ENCODE peak calls at places on chromosomes 7 and 10, in seven cellular contexts. D is activated gamma-delta T cell treated with anti-CD3 and anti-CD28 coated beads, Interleukin-2, amount 50 U/mL, for 16 hours; R is Daoy; I is lower leg skin; S is NCI-H1092 treated with DMSO at 0.1 percent for 48 hours; U is HTR-8/SVneo; X is T-helper 9 cell. A is an unnamed sample.
A peak's percentile ranks its signal among the peaks of the same experiment; 100 is the strongest.

GRCh38 chr7:121504478-121504877 is 108.4 kb upstream of the FAM3C start:
- DNase-seq in S (no peak), X (no peak), D (no peak), R (peak; percentile 71), I (peak; percentile 49), U (peak; percentile 56), A (no peak)

GRCh38 chr7:106640368-106641141 is 20.4 kb downstream of the CCDC71L start:
- DNase-seq in X (no peak), U (no peak), R (no peak), I (no peak), D (no peak), S (no peak), A (no peak)

GRCh38 chr7:106610996-106611886 is 49.7 kb downstream of the CCDC71L start:
- DNase-seq in X (no peak), U (no peak), D (no peak), R (no peak), I (no peak), S (peak; percentile 11), A (no peak)

GRCh38 chr10:12510566-12510965 is 161.2 kb downstream of the CAMK1D start:
- DNase-seq in X (no peak), I (no peak), D (no peak), R (peak; percentile 46), U (no peak), S (no peak), A (peak; percentile 45)

GRCh38 chr10:124659380-124659779 is 84.8 kb downstream of the FAM53B start:
- DNase-seq in U (no peak), X (no peak), S (no peak), I (no peak), D (no peak), R (no peak), A (no peak)

GRCh38 chr7:66925255-66925654 is 4.2 kb downstream of the TMEM248 start:
- DNase-seq in X (no peak), R (no peak), D (no peak), U (no peak), S (no peak), I (no peak), A (no peak)

GRCh38 chr10:66283064-66283463 is 642.8 kb upstream of the LRRTM3 start:
- DNase-seq in U (no peak), I (no peak), S (no peak), D (no peak), R (no peak), X (no peak), A (no peak)

GRCh38 chr10:113754768-113755167 is 3.3 kb downstream of the PLEKHS1 start:
- DNase-seq in I (no peak), R (no peak), D (no peak), X (no peak), S (no peak), U (no peak), A (no peak)

GRCh38 chr7:68411742-68412141 is 1186.5 kb upstream of the AUTS2 start:
- DNase-seq in D (no peak), I (no peak), X (no peak), S (peak; percentile 7), U (no peak), R (no peak), A (no peak)

GRCh38 chr7:369476-369980 is 79.6 kb downstream of the FOXL3 start:
- DNase-seq in U (no peak), S (no peak), D (no peak), R (no peak), X (no peak), I (no peak), A (no peak)

GRCh38 chr7:28395806-28396205 is 16.5 kb upstream of the CREB5 start:
- DNase-seq in X (no peak), U (no peak), R (no peak), I (no peak), S (no peak), D (no peak), A (no peak)

GRCh38 chr7:3270362-3270761 is 30.7 kb upstream of the SDK1 start:
- DNase-seq in R (no peak), X (no peak), D (no peak), I (no peak), S (no peak), U (no peak), A (no peak)

GRCh38 chr7:155610633-155611193 is 33.7 kb upstream of the RBM33 start:
- DNase-seq in R (no peak), S (peak; percentile 56), X (no peak), I (no peak), D (no peak), U (no peak), A (no peak)

GRCh38 chr7:72805526-72806494 is 22.2 kb downstream of the TYW1B start:
- DNase-seq in I (no peak), S (no peak), R (no peak), U (no peak), X (no peak), D (no peak), A (no peak)

GRCh38 chr10:23870612-23871011 is 338.3 kb upstream of the KIAA1217 start:
- DNase-seq in R (no peak), U (no peak), X (no peak), D (no peak), S (no peak), I (no peak), A (no peak)

GRCh38 chr7:110759069-110759468 is 331.9 kb upstream of the LRRN3 start:
- DNase-seq in D (no peak), X (no peak), I (no peak), S (no peak), U (no peak), R (no peak), A (no peak)

GRCh38 chr7:151010307-151011096 is 13.8 kb downstream of the ATG9B start:
- DNase-seq in X (peak; percentile 43), R (no peak), D (no peak), U (no peak), I (no peak), S (no peak), A (no peak)

GRCh38 chr10:126910196-126910595 is 5.0 kb downstream of the DOCK1 start:
- DNase-seq in R (no peak), X (no peak), S (no peak), U (no peak), I (no peak), D (no peak), A (no peak)

GRCh38 chr7:135204876-135205275 is 6.5 kb downstream of the WDR91 start:
- DNase-seq in U (no peak), D (no peak), S (no peak), R (no peak), X (no peak), I (no peak), A (no peak)

GRCh38 chr7:153061913-153062528 is 302.5 kb downstream of the ACTR3B start:
- DNase-seq in D (no peak), R (peak; percentile 25), I (no peak), X (no peak), U (no peak), S (no peak), A (no peak)

GRCh38 chr10:36280396-36280795 is 638.3 kb upstream of the FZD8 start:
- DNase-seq in R (peak; percentile 32), X (no peak), S (no peak), D (no peak), U (no peak), I (no peak), A (no peak)

GRCh38 chr7:3548815-3549214 is 247.8 kb downstream of the SDK1 start:
- DNase-seq in D (no peak), U (no peak), I (no peak), S (no peak), X (no peak), R (no peak), A (no peak)

GRCh38 chr10:129021597-129022304 is 445.3 kb upstream of the MGMT start:
- DNase-seq in R (peak; percentile 32), U (no peak), X (no peak), I (no peak), S (no peak), D (no peak), A (no peak)

GRCh38 chr7:68265258-68265657 is 1268.6 kb downstream of the TYW1 start:
- DNase-seq in I (no peak), X (no peak), D (no peak), S (no peak), R (no peak), U (no peak), A (no peak)

GRCh38 chr10:43229208-43230061 is 37.4 kb downstream of the RASGEF1A start:
- DNase-seq in I (no peak), R (peak; percentile 15), X (peak; percentile 25), U (no peak), D (peak; percentile 41), S (no peak), A (peak; percentile 39)

GRCh38 chr7:32255036-32255435 is 184.8 kb upstream of the PDE1C start:
- DNase-seq in U (no peak), S (no peak), R (no peak), D (no peak), X (no peak), I (no peak), A (no peak)

GRCh38 chr10:93968452-93969044 is 25.2 kb upstream of the PLCE1 start:
- DNase-seq in X (no peak), U (no peak), S (no peak), I (no peak), R (no peak), D (no peak), A (no peak)

GRCh38 chr7:36787933-36788378 is 63.7 kb upstream of the AOAH start:
- DNase-seq in D (no peak), R (no peak), S (no peak), U (no peak), I (no peak), X (no peak), A (no peak)

GRCh38 chr10:58511765-58512469 is 755 bp upstream of the BICC1 start:
- DNase-seq in S (no peak), U (no peak), X (no peak), D (no peak), I (peak; percentile 25), R (peak; percentile 14), A (peak; percentile 74)

GRCh38 chr7:135690566-135690965 is 28.3 kb downstream of the STMP1 start:
- DNase-seq in D (no peak), R (no peak), S (no peak), U (no peak), X (no peak), I (no peak), A (peak; percentile 27)

GRCh38 chr10:132632851-132633684 is 95.5 kb downstream of the INPP5A start:
- DNase-seq in X (no peak), I (no peak), D (no peak), R (no peak), S (no peak), U (no peak), A (no peak)

GRCh38 chr7:53800746-53801145 is 741.4 kb upstream of the VSTM2A start:
- DNase-seq in U (no peak), S (no peak), D (no peak), I (no peak), R (peak; percentile 85), X (no peak), A (no peak)

GRCh38 chr10:42926831-42927230 is 144.2 kb downstream of the BMS1 start:
- DNase-seq in S (no peak), U (peak; percentile 22), X (no peak), R (peak; percentile 60), I (no peak), D (no peak), A (no peak)

GRCh38 chr10:4069491-4069890 is 284.5 kb upstream of the KLF6 start:
- DNase-seq in I (no peak), U (no peak), R (no peak), X (no peak), S (no peak), D (no peak), A (no peak)

GRCh38 chr10:78318305-78318704 is 284.6 kb downstream of the RPS24 start:
- DNase-seq in X (no peak), U (no peak), R (no peak), D (no peak), S (no peak), I (no peak), A (no peak)

GRCh38 chr10:36301139-36301538 is 659.0 kb upstream of the FZD8 start:
- DNase-seq in S (no peak), I (no peak), X (no peak), U (no peak), R (no peak), D (no peak), A (no peak)